ENCODE peak calls at places on chromosomes 1 and 21, in four cellular contexts. G, X, K and Z are unnamed samples.

GRCh38 chr1:81407463-81407862 is 393.3 kb upstream of the ADGRL2 start:
- DNase-seq in G (no peak), X (no peak), K (no peak), Z (no peak)

GRCh38 chr21:31252611-31253010 is 91.5 kb downstream of the TIAM1 start:
- DNase-seq in G (no peak), X (no peak), K (no peak), Z (no peak)

GRCh38 chr1:12177999-12178441 is 11.2 kb downstream of the TNFRSF1B start:
- DNase-seq in G (peak), X (no peak), K (no peak), Z (peak)

GRCh38 chr1:7104053-7104738 is 318.9 kb downstream of the CAMTA1 start:
- DNase-seq in G (no peak), X (no peak), K (no peak), Z (no peak)

GRCh38 chr1:32953495-32953894 is 11.1 kb downstream of the RNF19B start:
- DNase-seq in G (no peak), X (no peak), K (no peak), Z (peak)

GRCh38 chr1:200399860-200400259 is 10.0 kb downstream of the ZNF281 start:
- DNase-seq in G (no peak), X (no peak), K (no peak), Z (no peak)

GRCh38 chr1:173410133-173410793 is 66.9 kb upstream of the PRDX6 start:
- DNase-seq in G (no peak), X (no peak), K (no peak), Z (peak)

GRCh38 chr1:2300851-2301606 is 72.9 kb downstream of the SKI start:
- DNase-seq in G (peak), X (no peak), K (no peak), Z (no peak)

GRCh38 chr1:46152021-46152420 is 19.6 kb upstream of the PIK3R3 start:
- DNase-seq in G (no peak), X (no peak), K (no peak), Z (no peak)

GRCh38 chr1:15426492-15427279 is 11.6 kb upstream of the CTRC start:
- DNase-seq in G (no peak), X (no peak), K (peak), Z (peak)

GRCh38 chr1:31574749-31575372 is 1.5 kb upstream of the TINAGL1 start:
- DNase-seq in G (no peak), X (no peak), K (no peak), Z (peak)

GRCh38 chr1:160113407-160113806 is 2.2 kb upstream of the ATP1A2 start:
- DNase-seq in G (no peak), X (no peak), K (no peak), Z (no peak)

GRCh38 chr1:2400950-2401649 is 9.5 kb downstream of the RER1 start:
- DNase-seq in G (no peak), X (no peak), K (peak), Z (no peak)

GRCh38 chr1:245485996-245486395 is 331.2 kb downstream of the KIF26B start:
- DNase-seq in G (no peak), X (no peak), K (no peak), Z (no peak)

GRCh38 chr1:10943991-10944730 is 68.3 kb upstream of the TARDBP start:
- DNase-seq in G (no peak), X (peak), K (peak), Z (peak)

GRCh38 chr1:11528636-11529121 is 49.7 kb downstream of the DISP3 start:
- DNase-seq in G (no peak), X (no peak), K (no peak), Z (no peak)

GRCh38 chr1:183164350-183164749 is 21.7 kb upstream of the LAMC2 start:
- DNase-seq in G (no peak), X (no peak), K (no peak), Z (peak)